ENCODE peak calls at places on chromosomes 1 and 21, in six cellular contexts. One of them, this sample, is unnamed.

GRCh38 chr1:116504308-116505156 is 66.3 kb downstream of the CD58 start:
- DNase-seq in PC-3: peak
- DNase-seq in left ventricle myocardium inferior: peak
- DNase-seq in astrocyte of the spinal cord: peak
- DNase-seq in cardiac muscle cell: no peak
- DNase-seq in GM12865: peak
- DNase-seq in this sample: peak

GRCh38 chr1:156807627-156808026 is 9.0 kb downstream of the SH2D2A start:
- DNase-seq in PC-3: no peak
- DNase-seq in cardiac muscle cell: no peak
- DNase-seq in astrocyte of the spinal cord: no peak
- DNase-seq in left ventricle myocardium inferior: no peak
- DNase-seq in GM12865: peak
- DNase-seq in this sample: no peak

GRCh38 chr1:59477286-59477685 is 180.4 kb downstream of the FGGY start:
- DNase-seq in cardiac muscle cell: no peak
- DNase-seq in astrocyte of the spinal cord: peak
- DNase-seq in left ventricle myocardium inferior: no peak
- DNase-seq in PC-3: peak
- DNase-seq in GM12865: no peak
- DNase-seq in this sample: peak

GRCh38 chr21:34762761-34763160 is 94.0 kb downstream of the CLIC6 start:
- DNase-seq in cardiac muscle cell: no peak
- DNase-seq in astrocyte of the spinal cord: peak
- DNase-seq in GM12865: no peak
- DNase-seq in PC-3: no peak
- DNase-seq in left ventricle myocardium inferior: no peak
- DNase-seq in this sample: peak

GRCh38 chr1:161180643-161181042 is 3.3 kb upstream of the B4GALT3 start:
- DNase-seq in PC-3: peak
- DNase-seq in GM12865: no peak
- DNase-seq in cardiac muscle cell: no peak
- DNase-seq in left ventricle myocardium inferior: no peak
- DNase-seq in astrocyte of the spinal cord: no peak
- DNase-seq in this sample: no peak

GRCh38 chr1:64171797-64172281 is 31.6 kb upstream of the UBE2U start:
- DNase-seq in astrocyte of the spinal cord: peak
- DNase-seq in cardiac muscle cell: no peak
- DNase-seq in GM12865: peak
- DNase-seq in left ventricle myocardium inferior: no peak
- DNase-seq in PC-3: peak
- DNase-seq in this sample: peak

GRCh38 chr1:205719015-205719414 is 31.0 kb downstream of the NUCKS1 start:
- DNase-seq in cardiac muscle cell: no peak
- DNase-seq in left ventricle myocardium inferior: no peak
- DNase-seq in astrocyte of the spinal cord: no peak
- DNase-seq in PC-3: no peak
- DNase-seq in GM12865: no peak
- DNase-seq in this sample: no peak

GRCh38 chr21:26199471-26199870 is 28.9 kb upstream of the APP start:
- DNase-seq in astrocyte of the spinal cord: peak
- DNase-seq in GM12865: no peak
- DNase-seq in PC-3: no peak
- DNase-seq in left ventricle myocardium inferior: no peak
- DNase-seq in cardiac muscle cell: no peak
- DNase-seq in this sample: peak

GRCh38 chr1:28680141-28680540 is 11.6 kb downstream of the GMEB1 start:
- DNase-seq in PC-3: no peak
- DNase-seq in astrocyte of the spinal cord: no peak
- DNase-seq in left ventricle myocardium inferior: no peak
- DNase-seq in GM12865: no peak
- DNase-seq in cardiac muscle cell: no peak
- DNase-seq in this sample: no peak

GRCh38 chr1:243924588-243925349 is 74.7 kb upstream of the AKT3 start:
- DNase-seq in astrocyte of the spinal cord: peak
- DNase-seq in cardiac muscle cell: no peak
- DNase-seq in GM12865: no peak
- DNase-seq in PC-3: peak
- DNase-seq in left ventricle myocardium inferior: no peak
- DNase-seq in this sample: peak

DNA sequence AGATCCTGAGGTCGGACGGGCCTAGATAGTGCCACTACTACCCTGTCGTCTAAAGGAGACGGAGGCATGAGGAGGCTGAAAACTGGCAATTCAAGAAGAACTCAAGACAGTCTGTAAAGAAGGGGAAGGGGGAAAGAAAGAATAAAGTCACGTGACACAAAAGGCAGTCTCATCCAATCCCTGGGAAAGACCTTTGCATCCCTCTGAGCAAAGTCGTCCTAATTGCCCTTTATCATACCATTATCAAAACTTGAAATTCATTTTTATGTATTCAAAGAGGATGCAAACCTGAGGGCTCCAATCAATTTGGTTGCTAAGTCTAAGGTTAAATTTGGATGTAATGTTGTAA is 2.2 kb downstream of the DUSP10 start:
- DNase-seq in cardiac muscle cell: no peak
- DNase-seq in PC-3: no peak
- DNase-seq in left ventricle myocardium inferior: no peak
- DNase-seq in astrocyte of the spinal cord: no peak
- DNase-seq in GM12865: no peak
- DNase-seq in this sample: no peak
- H3K4me3 ChIP-seq in cardiac muscle cell: peak
- H3K4me3 ChIP-seq in PC-3: no peak
- H3K4me3 ChIP-seq in left ventricle myocardium inferior: peak
- H3K4me3 ChIP-seq in astrocyte of the spinal cord: peak
- H3K4me3 ChIP-seq in GM12865: peak
- H3K4me3 ChIP-seq in this sample: peak

DNA sequence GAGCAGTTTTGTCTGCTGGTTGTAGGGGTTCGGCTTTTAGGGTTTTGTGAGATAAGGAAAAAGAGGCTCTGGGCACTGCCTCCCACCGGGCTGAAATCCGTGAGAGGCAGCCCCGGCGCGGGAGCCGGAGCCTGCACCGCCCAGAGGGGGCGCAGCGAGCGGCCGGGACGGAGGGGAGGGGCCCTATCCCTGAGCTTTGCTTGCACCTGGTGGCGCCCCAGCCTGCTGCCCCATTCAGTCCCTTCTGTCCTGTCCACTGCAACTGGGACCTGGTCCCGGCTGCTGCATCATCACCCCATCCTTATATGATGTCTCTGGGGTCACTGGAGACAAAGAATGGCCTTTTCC is 512 bp upstream of the KCNJ6 start:
- DNase-seq in astrocyte of the spinal cord: no peak
- DNase-seq in cardiac muscle cell: peak
- DNase-seq in left ventricle myocardium inferior: no peak
- DNase-seq in PC-3: no peak
- DNase-seq in GM12865: no peak
- DNase-seq in this sample: no peak
- TF ChIP-seq CTCF in astrocyte of the spinal cord: peak
- TF ChIP-seq CTCF in cardiac muscle cell: no peak
- TF ChIP-seq CTCF in left ventricle myocardium inferior: no peak
- TF ChIP-seq CTCF in PC-3: no peak
- TF ChIP-seq CTCF in GM12865: no peak
- TF ChIP-seq CTCF in this sample: peak

GRCh38 chr1:3675436-3675835 is 23.1 kb downstream of the TP73 start:
- DNase-seq in PC-3: no peak
- DNase-seq in left ventricle myocardium inferior: no peak
- DNase-seq in cardiac muscle cell: no peak
- DNase-seq in GM12865: no peak
- DNase-seq in astrocyte of the spinal cord: no peak
- DNase-seq in this sample: no peak
- H3K4me3 ChIP-seq in PC-3: no peak
- H3K4me3 ChIP-seq in left ventricle myocardium inferior: no peak
- H3K4me3 ChIP-seq in cardiac muscle cell: no peak
- H3K4me3 ChIP-seq in GM12865: no peak
- H3K4me3 ChIP-seq in astrocyte of the spinal cord: no peak
- H3K4me3 ChIP-seq in this sample: no peak

DNA sequence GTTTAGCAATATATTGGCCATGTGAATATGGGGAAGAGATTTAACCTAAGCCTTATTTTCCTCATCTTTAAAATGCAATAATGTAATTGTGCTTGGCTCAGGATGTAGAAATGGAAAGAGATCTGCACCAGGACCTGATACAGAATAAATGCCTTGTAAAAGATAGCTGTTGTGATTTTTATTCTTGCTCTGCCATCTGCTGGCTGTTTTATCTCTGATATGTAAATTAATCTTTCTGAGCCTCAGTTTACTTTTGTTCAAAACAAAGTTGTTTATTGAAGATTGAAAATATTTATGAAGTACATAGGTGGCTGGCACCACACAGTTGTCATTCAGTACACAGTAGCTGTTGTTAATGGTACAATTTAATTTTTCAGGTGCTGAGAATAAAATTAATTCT is 21.9 kb downstream of the ZYG11B start:
- DNase-seq in cardiac muscle cell: no peak
- DNase-seq in left ventricle myocardium inferior: no peak
- DNase-seq in PC-3: peak
- DNase-seq in GM12865: no peak
- DNase-seq in astrocyte of the spinal cord: no peak
- DNase-seq in this sample: no peak
- TF ChIP-seq CTCF in cardiac muscle cell: no peak
- TF ChIP-seq CTCF in left ventricle myocardium inferior: peak
- TF ChIP-seq CTCF in PC-3: peak
- TF ChIP-seq CTCF in GM12865: no peak
- TF ChIP-seq CTCF in astrocyte of the spinal cord: peak
- TF ChIP-seq CTCF in this sample: peak

GRCh38 chr1:203462143-203462542 is 13.5 kb upstream of the PRELP start:
- DNase-seq in GM12865: no peak
- DNase-seq in cardiac muscle cell: no peak
- DNase-seq in PC-3: no peak
- DNase-seq in left ventricle myocardium inferior: no peak
- DNase-seq in astrocyte of the spinal cord: no peak
- DNase-seq in this sample: no peak
- H3K4me3 ChIP-seq in GM12865: no peak
- H3K4me3 ChIP-seq in cardiac muscle cell: no peak
- H3K4me3 ChIP-seq in PC-3: no peak
- H3K4me3 ChIP-seq in left ventricle myocardium inferior: no peak
- H3K4me3 ChIP-seq in astrocyte of the spinal cord: no peak
- H3K4me3 ChIP-seq in this sample: no peak

GRCh38 chr1:198480876-198481275 is 59.6 kb downstream of the ATP6V1G3 start:
- DNase-seq in GM12865: no peak
- DNase-seq in cardiac muscle cell: no peak
- DNase-seq in PC-3: peak
- DNase-seq in astrocyte of the spinal cord: no peak
- DNase-seq in left ventricle myocardium inferior: no peak
- DNase-seq in this sample: no peak
- TF ChIP-seq CTCF in GM12865: no peak
- TF ChIP-seq CTCF in cardiac muscle cell: no peak
- TF ChIP-seq CTCF in PC-3: no peak
- TF ChIP-seq CTCF in astrocyte of the spinal cord: no peak
- TF ChIP-seq CTCF in left ventricle myocardium inferior: no peak
- TF ChIP-seq CTCF in this sample: no peak

GRCh38 chr1:212915245-212916091 is 34.9 kb upstream of the VASH2 start:
- DNase-seq in PC-3: peak
- DNase-seq in cardiac muscle cell: peak
- DNase-seq in astrocyte of the spinal cord: peak
- DNase-seq in left ventricle myocardium inferior: peak
- DNase-seq in GM12865: no peak
- DNase-seq in this sample: peak

GRCh38 chr1:212916395-212917133 is 33.8 kb upstream of the VASH2 start:
- DNase-seq in PC-3: no peak
- DNase-seq in left ventricle myocardium inferior: peak
- DNase-seq in GM12865: no peak
- DNase-seq in astrocyte of the spinal cord: peak
- DNase-seq in cardiac muscle cell: no peak
- DNase-seq in this sample: peak

GRCh38 chr1:212917858-212918257 is 32.5 kb upstream of the VASH2 start:
- DNase-seq in PC-3: no peak
- DNase-seq in GM12865: no peak
- DNase-seq in astrocyte of the spinal cord: no peak
- DNase-seq in cardiac muscle cell: no peak
- DNase-seq in left ventricle myocardium inferior: no peak
- DNase-seq in this sample: no peak

GRCh38 chr1:212918751-212919150 is 31.6 kb upstream of the VASH2 start:
- DNase-seq in cardiac muscle cell: no peak
- DNase-seq in PC-3: no peak
- DNase-seq in astrocyte of the spinal cord: no peak
- DNase-seq in GM12865: no peak
- DNase-seq in left ventricle myocardium inferior: no peak
- DNase-seq in this sample: no peak

GRCh38 chr1:212917134-212917485 is 33.2 kb upstream of the VASH2 start:
- DNase-seq in astrocyte of the spinal cord: no peak
- DNase-seq in PC-3: no peak
- DNase-seq in GM12865: no peak
- DNase-seq in cardiac muscle cell: no peak
- DNase-seq in left ventricle myocardium inferior: no peak
- DNase-seq in this sample: no peak
- H3K4me3 ChIP-seq in astrocyte of the spinal cord: no peak
- H3K4me3 ChIP-seq in PC-3: no peak
- H3K4me3 ChIP-seq in GM12865: no peak
- H3K4me3 ChIP-seq in cardiac muscle cell: no peak
- H3K4me3 ChIP-seq in left ventricle myocardium inferior: peak
- H3K4me3 ChIP-seq in this sample: no peak

GRCh38 chr1:150577557-150578277 is 1.7 kb downstream of the MCL1 start:
- DNase-seq in GM12865: peak
- DNase-seq in astrocyte of the spinal cord: peak
- DNase-seq in left ventricle myocardium inferior: no peak
- DNase-seq in PC-3: no peak
- DNase-seq in cardiac muscle cell: no peak
- DNase-seq in this sample: peak

GRCh38 chr1:150578278-150579109 is 916 bp downstream of the MCL1 start:
- DNase-seq in astrocyte of the spinal cord: peak
- DNase-seq in PC-3: peak
- DNase-seq in cardiac muscle cell: peak
- DNase-seq in GM12865: peak
- DNase-seq in left ventricle myocardium inferior: peak
- DNase-seq in this sample: peak

GRCh38 chr1:150576794-150577556 is 2.4 kb downstream of the MCL1 start:
- DNase-seq in PC-3: peak
- DNase-seq in left ventricle myocardium inferior: no peak
- DNase-seq in astrocyte of the spinal cord: peak
- DNase-seq in cardiac muscle cell: no peak
- DNase-seq in GM12865: peak
- DNase-seq in this sample: peak

GRCh38 chr1:150579955-150580642 is 689 bp upstream of the MCL1 start:
- DNase-seq in cardiac muscle cell: no peak
- DNase-seq in GM12865: no peak
- DNase-seq in PC-3: no peak
- DNase-seq in astrocyte of the spinal cord: no peak
- DNase-seq in left ventricle myocardium inferior: no peak
- DNase-seq in this sample: no peak

GRCh38 chr1:150579110-150579954 is at the start of gene MCL1:
- DNase-seq in GM12865: peak
- DNase-seq in left ventricle myocardium inferior: peak
- DNase-seq in PC-3: peak
- DNase-seq in astrocyte of the spinal cord: peak
- DNase-seq in cardiac muscle cell: peak
- DNase-seq in this sample: peak
- TF ChIP-seq CTCF in GM12865: no peak
- TF ChIP-seq CTCF in left ventricle myocardium inferior: no peak
- TF ChIP-seq CTCF in PC-3: no peak
- TF ChIP-seq CTCF in astrocyte of the spinal cord: no peak
- TF ChIP-seq CTCF in cardiac muscle cell: no peak
- TF ChIP-seq CTCF in this sample: no peak